ENCODE peak calls at places on chromosomes 13 and 19, in five cellular contexts. K is K562, M is GM12878, V is H1, L is SK-N-SH. J is an unnamed sample.

GRCh38 chr19:33440241-33440640 is 66.7 kb downstream of the CEBPG start:
- DNase-seq in K (no peak), M (no peak), V (no peak), L (no peak), J (no peak)

GRCh38 chr19:41792513-41793413 is 3.6 kb upstream of the CEACAM3 start:
- DNase-seq in K (peak), M (no peak), V (peak), L (peak), J (peak)

GRCh38 chr19:17339088-17339741 is 1.9 kb downstream of the GTPBP3 start:
- DNase-seq in K (peak), M (no peak), V (peak), L (peak), J (peak)

GRCh38 chr19:15463865-15464371 is 426 bp downstream of the RASAL3 start:
- DNase-seq in K (no peak), M (no peak), V (no peak), L (no peak), J (no peak)

GRCh38 chr13:99468971-99469545 is 32.2 kb upstream of the TM9SF2 start:
- DNase-seq in K (no peak), M (no peak), V (no peak), L (no peak), J (no peak)

GRCh38 chr19:4800591-4801081 is 9.1 kb downstream of the FEM1A start:
- DNase-seq in K (no peak), M (no peak), V (no peak), L (no peak), J (peak)

GRCh38 chr19:35223856-35224505 is 4.6 kb downstream of the FAM187B start:
- DNase-seq in K (no peak), M (no peak), V (no peak), L (no peak), J (no peak)

GRCh38 chr19:44891016-44891882 is at the start of gene TOMM40:
- DNase-seq in K (no peak), M (no peak), V (peak), L (peak), J (peak)

GRCh38 chr19:17090501-17091074 is 15.0 kb downstream of the MYO9B start:
- DNase-seq in K (no peak), M (no peak), V (no peak), L (no peak), J (no peak)

GRCh38 chr13:108361769-108362168 is 92.3 kb downstream of the TNFSF13B start:
- DNase-seq in K (no peak), M (no peak), V (no peak), L (no peak), J (no peak)
- TF ChIP-seq JUND in K (no peak), M (no peak), V (no peak), L (no peak), J (no peak)

DNA sequence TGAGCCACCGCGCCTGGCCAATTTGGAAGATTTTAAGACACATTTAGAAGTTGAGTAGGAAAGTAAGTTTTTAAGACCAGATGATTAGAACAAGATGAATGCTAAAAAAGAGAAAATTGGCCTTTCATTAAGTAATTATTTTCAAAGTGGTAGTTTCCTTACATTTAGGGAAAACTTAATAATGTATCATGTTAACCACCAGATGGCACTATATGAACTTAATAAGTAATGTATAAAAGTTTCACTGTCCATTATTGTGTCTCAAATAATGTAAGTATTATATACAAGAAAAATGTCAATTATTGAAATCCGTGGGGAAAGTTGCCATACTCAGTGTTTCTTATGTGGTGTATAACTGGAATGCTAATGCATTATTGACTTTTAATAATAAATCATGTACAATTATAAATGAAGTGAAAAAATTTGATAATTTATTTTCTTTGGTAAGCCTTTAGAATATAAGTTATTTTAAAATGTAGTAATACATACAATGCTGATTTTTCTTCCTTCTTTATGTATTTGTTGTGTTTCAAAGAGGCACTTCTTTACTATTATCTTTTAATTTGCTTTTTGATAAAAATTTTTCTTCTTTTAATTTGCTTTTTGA is 29.2 kb downstream of the COG6 start:
- DNase-seq in K (peak), M (no peak), V (no peak), L (peak), J (peak)
- TF ChIP-seq JUND in K (no peak), M (no peak), V (no peak), L (no peak), J (no peak)

DNA sequence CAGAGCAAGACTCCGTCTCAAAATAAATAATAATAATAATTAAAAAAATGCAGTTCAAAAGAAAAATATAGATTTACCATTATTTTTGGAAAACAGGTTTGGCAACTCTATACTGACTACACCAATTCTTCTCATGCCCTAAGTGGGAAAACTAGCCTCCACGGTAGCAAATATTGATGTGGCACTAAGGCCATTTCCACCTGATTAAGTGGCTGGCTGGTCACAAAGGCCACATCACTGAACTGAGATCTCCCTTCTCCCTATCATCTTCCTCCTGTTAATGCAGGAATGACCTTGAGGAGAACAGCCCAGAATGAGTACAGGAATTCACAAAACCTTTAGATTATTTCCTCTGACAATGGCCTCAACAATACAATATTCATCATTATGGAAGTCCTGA is 18.6 kb downstream of the ZNF814 start:
- DNase-seq in K (no peak), M (no peak), V (no peak), L (no peak), J (no peak)
- TF ChIP-seq JUND in K (no peak), M (no peak), V (no peak), L (no peak), J (no peak)

DNA sequence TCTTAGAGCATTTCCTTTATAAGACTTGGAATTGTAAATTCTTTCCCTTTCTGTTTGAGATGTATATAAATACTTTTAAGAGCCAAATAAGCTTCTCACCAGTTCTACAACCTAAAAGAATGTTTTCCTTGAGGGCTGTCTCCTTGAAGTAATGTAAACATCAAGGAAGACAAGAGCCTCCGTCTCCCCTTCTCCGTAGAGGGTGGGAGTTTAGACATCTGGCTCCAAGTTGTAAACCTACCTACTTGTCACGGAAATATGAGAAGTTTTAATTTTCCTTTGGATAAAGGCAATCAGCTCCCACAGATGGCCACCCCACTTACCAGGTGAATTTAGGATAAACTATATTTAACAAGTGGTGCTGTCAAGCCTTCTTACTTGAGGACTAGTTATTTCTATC is 237.9 kb downstream of the NALCN start:
- DNase-seq in K (no peak), M (no peak), V (no peak), L (no peak), J (no peak)
- TF ChIP-seq JUND in K (no peak), M (no peak), V (no peak), L (no peak), J (no peak)

GRCh38 chr13:89803839-89804238 is 1543.6 kb upstream of the MIR17HG start:
- DNase-seq in K (no peak), M (no peak), V (no peak), L (peak), J (no peak)
- TF ChIP-seq JUND in K (no peak), M (no peak), V (no peak), L (no peak), J (no peak)

GRCh38 chr19:38388310-38389100 is at the start of gene SPRED3:
- DNase-seq in K (no peak), M (no peak), V (peak), L (peak), J (peak)
- TF ChIP-seq JUND in K (no peak), M (no peak), V (no peak), L (no peak), J (no peak)

J was measured in T47D.